ENCODE peak calls at places on chromosome 20, in nine cellular contexts. One of them, this sample, is unnamed.
A peak's percentile ranks its signal among the peaks of the same experiment; 100 is the strongest.

GRCh38 chr20:36478137-36478905 is 63.0 kb upstream of the MYL9 start:
- DNase-seq in SW480: no peak
- DNase-seq in AG09309: no peak
- DNase-seq in PC-9: no peak
- DNase-seq in NCI-H1105: no peak
- DNase-seq in EL: no peak
- DNase-seq in activated CD4-positive, CD25-positive, alpha-beta regulatory T cell treated with anti-CD3 and anti-CD28 coated beads, Interleukin-2, amount 50 U/mL, for 72 hours: no peak
- DNase-seq in stimulated activated CD8-positive, alpha-beta memory T cell treated with anti-CD3 and anti-CD28 coated beads, Interleukin-7, amount 100 ng/mL, for 1 hour: no peak
- DNase-seq in stimulated activated CD4-positive, alpha-beta T cell treated with anti-CD3 and anti-CD28 coated beads, Interleukin-15, amount 100 ng/mL, for 1 hour: no peak
- DNase-seq in this sample: no peak

GRCh38 chr20:60507087-60507684 is 549.0 kb downstream of the CDH26 start:
- DNase-seq in SW480: no peak
- DNase-seq in AG09309: no peak
- DNase-seq in PC-9: no peak
- DNase-seq in NCI-H1105: no peak
- DNase-seq in EL: no peak
- DNase-seq in activated CD4-positive, CD25-positive, alpha-beta regulatory T cell treated with anti-CD3 and anti-CD28 coated beads, Interleukin-2, amount 50 U/mL, for 72 hours: no peak
- DNase-seq in stimulated activated CD8-positive, alpha-beta memory T cell treated with anti-CD3 and anti-CD28 coated beads, Interleukin-7, amount 100 ng/mL, for 1 hour: no peak
- DNase-seq in stimulated activated CD4-positive, alpha-beta T cell treated with anti-CD3 and anti-CD28 coated beads, Interleukin-15, amount 100 ng/mL, for 1 hour: no peak
- DNase-seq in this sample: no peak

GRCh38 chr20:43767686-43768474 is 41.1 kb upstream of the GTSF1L start:
- DNase-seq in SW480: peak; percentile 60
- DNase-seq in AG09309: peak; percentile 25
- DNase-seq in PC-9: peak; percentile 25
- DNase-seq in NCI-H1105: no peak
- DNase-seq in EL: peak; percentile 41
- DNase-seq in activated CD4-positive, CD25-positive, alpha-beta regulatory T cell treated with anti-CD3 and anti-CD28 coated beads, Interleukin-2, amount 50 U/mL, for 72 hours: no peak
- DNase-seq in stimulated activated CD8-positive, alpha-beta memory T cell treated with anti-CD3 and anti-CD28 coated beads, Interleukin-7, amount 100 ng/mL, for 1 hour: no peak
- DNase-seq in stimulated activated CD4-positive, alpha-beta T cell treated with anti-CD3 and anti-CD28 coated beads, Interleukin-15, amount 100 ng/mL, for 1 hour: no peak
- DNase-seq in this sample: no peak

GRCh38 chr20:32631916-32632460 is 41.8 kb downstream of the C20orf203 start:
- DNase-seq in SW480: no peak
- DNase-seq in AG09309: no peak
- DNase-seq in PC-9: no peak
- DNase-seq in NCI-H1105: no peak
- DNase-seq in EL: no peak
- DNase-seq in activated CD4-positive, CD25-positive, alpha-beta regulatory T cell treated with anti-CD3 and anti-CD28 coated beads, Interleukin-2, amount 50 U/mL, for 72 hours: no peak
- DNase-seq in stimulated activated CD8-positive, alpha-beta memory T cell treated with anti-CD3 and anti-CD28 coated beads, Interleukin-7, amount 100 ng/mL, for 1 hour: no peak
- DNase-seq in stimulated activated CD4-positive, alpha-beta T cell treated with anti-CD3 and anti-CD28 coated beads, Interleukin-15, amount 100 ng/mL, for 1 hour: no peak
- DNase-seq in this sample: no peak

GRCh38 chr20:52828199-52828598 is 144.0 kb upstream of the TSHZ2 start:
- DNase-seq in SW480: no peak
- DNase-seq in AG09309: no peak
- DNase-seq in PC-9: no peak
- DNase-seq in NCI-H1105: no peak
- DNase-seq in EL: no peak
- DNase-seq in activated CD4-positive, CD25-positive, alpha-beta regulatory T cell treated with anti-CD3 and anti-CD28 coated beads, Interleukin-2, amount 50 U/mL, for 72 hours: no peak
- DNase-seq in stimulated activated CD8-positive, alpha-beta memory T cell treated with anti-CD3 and anti-CD28 coated beads, Interleukin-7, amount 100 ng/mL, for 1 hour: no peak
- DNase-seq in stimulated activated CD4-positive, alpha-beta T cell treated with anti-CD3 and anti-CD28 coated beads, Interleukin-15, amount 100 ng/mL, for 1 hour: no peak
- DNase-seq in this sample: no peak

GRCh38 chr20:54228841-54229240 is 21.0 kb downstream of the PFDN4 start:
- DNase-seq in SW480: no peak
- DNase-seq in AG09309: no peak
- DNase-seq in PC-9: no peak
- DNase-seq in NCI-H1105: no peak
- DNase-seq in EL: no peak
- DNase-seq in activated CD4-positive, CD25-positive, alpha-beta regulatory T cell treated with anti-CD3 and anti-CD28 coated beads, Interleukin-2, amount 50 U/mL, for 72 hours: no peak
- DNase-seq in stimulated activated CD8-positive, alpha-beta memory T cell treated with anti-CD3 and anti-CD28 coated beads, Interleukin-7, amount 100 ng/mL, for 1 hour: no peak
- DNase-seq in stimulated activated CD4-positive, alpha-beta T cell treated with anti-CD3 and anti-CD28 coated beads, Interleukin-15, amount 100 ng/mL, for 1 hour: no peak
- DNase-seq in this sample: peak; percentile 43

GRCh38 chr20:50222568-50223320 is 32.1 kb downstream of the CEBPB start:
- DNase-seq in SW480: no peak
- DNase-seq in AG09309: no peak
- DNase-seq in PC-9: no peak
- DNase-seq in NCI-H1105: no peak
- DNase-seq in EL: no peak
- DNase-seq in activated CD4-positive, CD25-positive, alpha-beta regulatory T cell treated with anti-CD3 and anti-CD28 coated beads, Interleukin-2, amount 50 U/mL, for 72 hours: no peak
- DNase-seq in stimulated activated CD8-positive, alpha-beta memory T cell treated with anti-CD3 and anti-CD28 coated beads, Interleukin-7, amount 100 ng/mL, for 1 hour: no peak
- DNase-seq in stimulated activated CD4-positive, alpha-beta T cell treated with anti-CD3 and anti-CD28 coated beads, Interleukin-15, amount 100 ng/mL, for 1 hour: no peak
- DNase-seq in this sample: no peak

GRCh38 chr20:64240243-64241015 is 15.1 kb upstream of the PCMTD2 start:
- DNase-seq in SW480: no peak
- DNase-seq in AG09309: no peak
- DNase-seq in PC-9: no peak
- DNase-seq in NCI-H1105: no peak
- DNase-seq in EL: no peak
- DNase-seq in activated CD4-positive, CD25-positive, alpha-beta regulatory T cell treated with anti-CD3 and anti-CD28 coated beads, Interleukin-2, amount 50 U/mL, for 72 hours: no peak
- DNase-seq in stimulated activated CD8-positive, alpha-beta memory T cell treated with anti-CD3 and anti-CD28 coated beads, Interleukin-7, amount 100 ng/mL, for 1 hour: no peak
- DNase-seq in stimulated activated CD4-positive, alpha-beta T cell treated with anti-CD3 and anti-CD28 coated beads, Interleukin-15, amount 100 ng/mL, for 1 hour: no peak
- DNase-seq in this sample: no peak

GRCh38 chr20:46406986-46407670 is 713 bp upstream of the ELMO2 start:
- DNase-seq in SW480: peak; percentile 87
- DNase-seq in AG09309: no peak
- DNase-seq in PC-9: peak; percentile 54
- DNase-seq in NCI-H1105: peak; percentile 80
- DNase-seq in EL: no peak
- DNase-seq in activated CD4-positive, CD25-positive, alpha-beta regulatory T cell treated with anti-CD3 and anti-CD28 coated beads, Interleukin-2, amount 50 U/mL, for 72 hours: peak; percentile 79
- DNase-seq in stimulated activated CD8-positive, alpha-beta memory T cell treated with anti-CD3 and anti-CD28 coated beads, Interleukin-7, amount 100 ng/mL, for 1 hour: peak; percentile 65
- DNase-seq in stimulated activated CD4-positive, alpha-beta T cell treated with anti-CD3 and anti-CD28 coated beads, Interleukin-15, amount 100 ng/mL, for 1 hour: peak; percentile 82
- DNase-seq in this sample: no peak

GRCh38 chr20:62019881-62020492 is 45.7 kb downstream of the TAF4 start:
- DNase-seq in SW480: no peak
- DNase-seq in AG09309: no peak
- DNase-seq in PC-9: no peak
- DNase-seq in NCI-H1105: no peak
- DNase-seq in EL: no peak
- DNase-seq in activated CD4-positive, CD25-positive, alpha-beta regulatory T cell treated with anti-CD3 and anti-CD28 coated beads, Interleukin-2, amount 50 U/mL, for 72 hours: no peak
- DNase-seq in stimulated activated CD8-positive, alpha-beta memory T cell treated with anti-CD3 and anti-CD28 coated beads, Interleukin-7, amount 100 ng/mL, for 1 hour: no peak
- DNase-seq in stimulated activated CD4-positive, alpha-beta T cell treated with anti-CD3 and anti-CD28 coated beads, Interleukin-15, amount 100 ng/mL, for 1 hour: no peak
- DNase-seq in this sample: no peak

GRCh38 chr20:57840066-57840465 is 130.3 kb upstream of the PMEPA1 start:
- DNase-seq in SW480: no peak
- DNase-seq in AG09309: no peak
- DNase-seq in PC-9: no peak
- DNase-seq in NCI-H1105: no peak
- DNase-seq in EL: no peak
- DNase-seq in activated CD4-positive, CD25-positive, alpha-beta regulatory T cell treated with anti-CD3 and anti-CD28 coated beads, Interleukin-2, amount 50 U/mL, for 72 hours: no peak
- DNase-seq in stimulated activated CD8-positive, alpha-beta memory T cell treated with anti-CD3 and anti-CD28 coated beads, Interleukin-7, amount 100 ng/mL, for 1 hour: no peak
- DNase-seq in stimulated activated CD4-positive, alpha-beta T cell treated with anti-CD3 and anti-CD28 coated beads, Interleukin-15, amount 100 ng/mL, for 1 hour: no peak
- DNase-seq in this sample: no peak

GRCh38 chr20:48202774-48203173 is 417.5 kb upstream of the SULF2 start:
- DNase-seq in SW480: no peak
- DNase-seq in AG09309: no peak
- DNase-seq in PC-9: no peak
- DNase-seq in NCI-H1105: no peak
- DNase-seq in EL: no peak
- DNase-seq in activated CD4-positive, CD25-positive, alpha-beta regulatory T cell treated with anti-CD3 and anti-CD28 coated beads, Interleukin-2, amount 50 U/mL, for 72 hours: no peak
- DNase-seq in stimulated activated CD8-positive, alpha-beta memory T cell treated with anti-CD3 and anti-CD28 coated beads, Interleukin-7, amount 100 ng/mL, for 1 hour: no peak
- DNase-seq in stimulated activated CD4-positive, alpha-beta T cell treated with anti-CD3 and anti-CD28 coated beads, Interleukin-15, amount 100 ng/mL, for 1 hour: no peak
- DNase-seq in this sample: no peak

GRCh38 chr20:3010985-3011723 is 32.3 kb upstream of the GNRH2 start:
- DNase-seq in SW480: peak; percentile 60
- DNase-seq in AG09309: no peak
- DNase-seq in PC-9: no peak
- DNase-seq in NCI-H1105: no peak
- DNase-seq in EL: peak; percentile 52
- DNase-seq in activated CD4-positive, CD25-positive, alpha-beta regulatory T cell treated with anti-CD3 and anti-CD28 coated beads, Interleukin-2, amount 50 U/mL, for 72 hours: no peak
- DNase-seq in stimulated activated CD8-positive, alpha-beta memory T cell treated with anti-CD3 and anti-CD28 coated beads, Interleukin-7, amount 100 ng/mL, for 1 hour: no peak
- DNase-seq in stimulated activated CD4-positive, alpha-beta T cell treated with anti-CD3 and anti-CD28 coated beads, Interleukin-15, amount 100 ng/mL, for 1 hour: no peak
- DNase-seq in this sample: no peak

GRCh38 chr20:32465092-32465900 is 107.2 kb downstream of the ASXL1 start:
- DNase-seq in SW480: no peak
- DNase-seq in AG09309: no peak
- DNase-seq in PC-9: peak; percentile 87
- DNase-seq in NCI-H1105: no peak
- DNase-seq in EL: peak; percentile 92
- DNase-seq in activated CD4-positive, CD25-positive, alpha-beta regulatory T cell treated with anti-CD3 and anti-CD28 coated beads, Interleukin-2, amount 50 U/mL, for 72 hours: no peak
- DNase-seq in stimulated activated CD8-positive, alpha-beta memory T cell treated with anti-CD3 and anti-CD28 coated beads, Interleukin-7, amount 100 ng/mL, for 1 hour: no peak
- DNase-seq in stimulated activated CD4-positive, alpha-beta T cell treated with anti-CD3 and anti-CD28 coated beads, Interleukin-15, amount 100 ng/mL, for 1 hour: no peak
- DNase-seq in this sample: no peak

GRCh38 chr20:48841861-48842529 is 14.2 kb upstream of the PREX1 start:
- DNase-seq in SW480: peak; percentile 87
- DNase-seq in AG09309: no peak
- DNase-seq in PC-9: peak; percentile 37
- DNase-seq in NCI-H1105: no peak
- DNase-seq in EL: peak; percentile 91
- DNase-seq in activated CD4-positive, CD25-positive, alpha-beta regulatory T cell treated with anti-CD3 and anti-CD28 coated beads, Interleukin-2, amount 50 U/mL, for 72 hours: no peak
- DNase-seq in stimulated activated CD8-positive, alpha-beta memory T cell treated with anti-CD3 and anti-CD28 coated beads, Interleukin-7, amount 100 ng/mL, for 1 hour: no peak
- DNase-seq in stimulated activated CD4-positive, alpha-beta T cell treated with anti-CD3 and anti-CD28 coated beads, Interleukin-15, amount 100 ng/mL, for 1 hour: no peak
- DNase-seq in this sample: peak; percentile 73

GRCh38 chr20:17787816-17788215 is 88.0 kb downstream of the BANF2 start:
- DNase-seq in SW480: no peak
- DNase-seq in AG09309: no peak
- DNase-seq in PC-9: no peak
- DNase-seq in NCI-H1105: no peak
- DNase-seq in EL: no peak
- DNase-seq in activated CD4-positive, CD25-positive, alpha-beta regulatory T cell treated with anti-CD3 and anti-CD28 coated beads, Interleukin-2, amount 50 U/mL, for 72 hours: no peak
- DNase-seq in stimulated activated CD8-positive, alpha-beta memory T cell treated with anti-CD3 and anti-CD28 coated beads, Interleukin-7, amount 100 ng/mL, for 1 hour: no peak
- DNase-seq in stimulated activated CD4-positive, alpha-beta T cell treated with anti-CD3 and anti-CD28 coated beads, Interleukin-15, amount 100 ng/mL, for 1 hour: no peak
- DNase-seq in this sample: no peak

GRCh38 chr20:47784599-47785320 is 521 bp downstream of the SULF2 start:
- DNase-seq in SW480: peak; percentile 82
- DNase-seq in AG09309: no peak
- DNase-seq in PC-9: peak; percentile 37
- DNase-seq in NCI-H1105: no peak
- DNase-seq in EL: peak; percentile 61
- DNase-seq in activated CD4-positive, CD25-positive, alpha-beta regulatory T cell treated with anti-CD3 and anti-CD28 coated beads, Interleukin-2, amount 50 U/mL, for 72 hours: no peak
- DNase-seq in stimulated activated CD8-positive, alpha-beta memory T cell treated with anti-CD3 and anti-CD28 coated beads, Interleukin-7, amount 100 ng/mL, for 1 hour: no peak
- DNase-seq in stimulated activated CD4-positive, alpha-beta T cell treated with anti-CD3 and anti-CD28 coated beads, Interleukin-15, amount 100 ng/mL, for 1 hour: no peak
- DNase-seq in this sample: no peak

GRCh38 chr20:4449977-4450715 is 271.6 kb upstream of the PRND start:
- DNase-seq in SW480: peak; percentile 14
- DNase-seq in AG09309: no peak
- DNase-seq in PC-9: no peak
- DNase-seq in NCI-H1105: no peak
- DNase-seq in EL: peak; percentile 31
- DNase-seq in activated CD4-positive, CD25-positive, alpha-beta regulatory T cell treated with anti-CD3 and anti-CD28 coated beads, Interleukin-2, amount 50 U/mL, for 72 hours: no peak
- DNase-seq in stimulated activated CD8-positive, alpha-beta memory T cell treated with anti-CD3 and anti-CD28 coated beads, Interleukin-7, amount 100 ng/mL, for 1 hour: no peak
- DNase-seq in stimulated activated CD4-positive, alpha-beta T cell treated with anti-CD3 and anti-CD28 coated beads, Interleukin-15, amount 100 ng/mL, for 1 hour: no peak
- DNase-seq in this sample: no peak

GRCh38 chr20:62309947-62310756 is 7.4 kb downstream of the ADRM1 start:
- DNase-seq in SW480: no peak
- DNase-seq in AG09309: no peak
- DNase-seq in PC-9: no peak
- DNase-seq in NCI-H1105: no peak
- DNase-seq in EL: no peak
- DNase-seq in activated CD4-positive, CD25-positive, alpha-beta regulatory T cell treated with anti-CD3 and anti-CD28 coated beads, Interleukin-2, amount 50 U/mL, for 72 hours: no peak
- DNase-seq in stimulated activated CD8-positive, alpha-beta memory T cell treated with anti-CD3 and anti-CD28 coated beads, Interleukin-7, amount 100 ng/mL, for 1 hour: no peak
- DNase-seq in stimulated activated CD4-positive, alpha-beta T cell treated with anti-CD3 and anti-CD28 coated beads, Interleukin-15, amount 100 ng/mL, for 1 hour: no peak
- DNase-seq in this sample: no peak

GRCh38 chr20:63980317-63980805 is 571 bp upstream of the PRPF6 start:
- DNase-seq in SW480: no peak
- DNase-seq in AG09309: no peak
- DNase-seq in PC-9: no peak
- DNase-seq in NCI-H1105: no peak
- DNase-seq in EL: no peak
- DNase-seq in activated CD4-positive, CD25-positive, alpha-beta regulatory T cell treated with anti-CD3 and anti-CD28 coated beads, Interleukin-2, amount 50 U/mL, for 72 hours: no peak
- DNase-seq in stimulated activated CD8-positive, alpha-beta memory T cell treated with anti-CD3 and anti-CD28 coated beads, Interleukin-7, amount 100 ng/mL, for 1 hour: no peak
- DNase-seq in stimulated activated CD4-positive, alpha-beta T cell treated with anti-CD3 and anti-CD28 coated beads, Interleukin-15, amount 100 ng/mL, for 1 hour: no peak
- DNase-seq in this sample: no peak

GRCh38 chr20:2909953-2910352 is 36.7 kb downstream of the PTPRA start:
- DNase-seq in SW480: no peak
- DNase-seq in AG09309: no peak
- DNase-seq in PC-9: no peak
- DNase-seq in NCI-H1105: no peak
- DNase-seq in EL: no peak
- DNase-seq in activated CD4-positive, CD25-positive, alpha-beta regulatory T cell treated with anti-CD3 and anti-CD28 coated beads, Interleukin-2, amount 50 U/mL, for 72 hours: no peak
- DNase-seq in stimulated activated CD8-positive, alpha-beta memory T cell treated with anti-CD3 and anti-CD28 coated beads, Interleukin-7, amount 100 ng/mL, for 1 hour: no peak
- DNase-seq in stimulated activated CD4-positive, alpha-beta T cell treated with anti-CD3 and anti-CD28 coated beads, Interleukin-15, amount 100 ng/mL, for 1 hour: no peak
- DNase-seq in this sample: no peak

GRCh38 chr20:63565021-63565698 is 8.9 kb downstream of the HELZ2 start:
- DNase-seq in SW480: no peak
- DNase-seq in AG09309: no peak
- DNase-seq in PC-9: no peak
- DNase-seq in NCI-H1105: no peak
- DNase-seq in EL: no peak
- DNase-seq in activated CD4-positive, CD25-positive, alpha-beta regulatory T cell treated with anti-CD3 and anti-CD28 coated beads, Interleukin-2, amount 50 U/mL, for 72 hours: no peak
- DNase-seq in stimulated activated CD8-positive, alpha-beta memory T cell treated with anti-CD3 and anti-CD28 coated beads, Interleukin-7, amount 100 ng/mL, for 1 hour: no peak
- DNase-seq in stimulated activated CD4-positive, alpha-beta T cell treated with anti-CD3 and anti-CD28 coated beads, Interleukin-15, amount 100 ng/mL, for 1 hour: no peak
- DNase-seq in this sample: no peak

GRCh38 chr20:25288291-25289181 is 40.7 kb downstream of the PYGB start:
- DNase-seq in SW480: no peak
- DNase-seq in AG09309: no peak
- DNase-seq in PC-9: no peak
- DNase-seq in NCI-H1105: no peak
- DNase-seq in EL: no peak
- DNase-seq in activated CD4-positive, CD25-positive, alpha-beta regulatory T cell treated with anti-CD3 and anti-CD28 coated beads, Interleukin-2, amount 50 U/mL, for 72 hours: no peak
- DNase-seq in stimulated activated CD8-positive, alpha-beta memory T cell treated with anti-CD3 and anti-CD28 coated beads, Interleukin-7, amount 100 ng/mL, for 1 hour: no peak
- DNase-seq in stimulated activated CD4-positive, alpha-beta T cell treated with anti-CD3 and anti-CD28 coated beads, Interleukin-15, amount 100 ng/mL, for 1 hour: no peak
- DNase-seq in this sample: no peak

GRCh38 chr20:60136640-60137411 is 178.6 kb downstream of the CDH26 start:
- DNase-seq in SW480: peak; percentile 16
- DNase-seq in AG09309: no peak
- DNase-seq in PC-9: no peak
- DNase-seq in NCI-H1105: no peak
- DNase-seq in EL: no peak
- DNase-seq in activated CD4-positive, CD25-positive, alpha-beta regulatory T cell treated with anti-CD3 and anti-CD28 coated beads, Interleukin-2, amount 50 U/mL, for 72 hours: no peak
- DNase-seq in stimulated activated CD8-positive, alpha-beta memory T cell treated with anti-CD3 and anti-CD28 coated beads, Interleukin-7, amount 100 ng/mL, for 1 hour: no peak
- DNase-seq in stimulated activated CD4-positive, alpha-beta T cell treated with anti-CD3 and anti-CD28 coated beads, Interleukin-15, amount 100 ng/mL, for 1 hour: no peak
- DNase-seq in this sample: no peak

GRCh38 chr20:50136822-50137599 is 16.5 kb downstream of the PEDS1 start:
- DNase-seq in SW480: no peak
- DNase-seq in AG09309: no peak
- DNase-seq in PC-9: no peak
- DNase-seq in NCI-H1105: no peak
- DNase-seq in EL: peak; percentile 68
- DNase-seq in activated CD4-positive, CD25-positive, alpha-beta regulatory T cell treated with anti-CD3 and anti-CD28 coated beads, Interleukin-2, amount 50 U/mL, for 72 hours: no peak
- DNase-seq in stimulated activated CD8-positive, alpha-beta memory T cell treated with anti-CD3 and anti-CD28 coated beads, Interleukin-7, amount 100 ng/mL, for 1 hour: no peak
- DNase-seq in stimulated activated CD4-positive, alpha-beta T cell treated with anti-CD3 and anti-CD28 coated beads, Interleukin-15, amount 100 ng/mL, for 1 hour: no peak
- DNase-seq in this sample: no peak

GRCh38 chr20:42442728-42443127 is 747.0 kb downstream of the PTPRT start:
- DNase-seq in SW480: no peak
- DNase-seq in AG09309: no peak
- DNase-seq in PC-9: no peak
- DNase-seq in NCI-H1105: no peak
- DNase-seq in EL: no peak
- DNase-seq in activated CD4-positive, CD25-positive, alpha-beta regulatory T cell treated with anti-CD3 and anti-CD28 coated beads, Interleukin-2, amount 50 U/mL, for 72 hours: no peak
- DNase-seq in stimulated activated CD8-positive, alpha-beta memory T cell treated with anti-CD3 and anti-CD28 coated beads, Interleukin-7, amount 100 ng/mL, for 1 hour: no peak
- DNase-seq in stimulated activated CD4-positive, alpha-beta T cell treated with anti-CD3 and anti-CD28 coated beads, Interleukin-15, amount 100 ng/mL, for 1 hour: no peak
- DNase-seq in this sample: no peak

GRCh38 chr20:60921021-60921622 is 330.9 kb upstream of the CDH4 start:
- DNase-seq in SW480: peak; percentile 17
- DNase-seq in AG09309: no peak
- DNase-seq in PC-9: no peak
- DNase-seq in NCI-H1105: no peak
- DNase-seq in EL: peak; percentile 2
- DNase-seq in activated CD4-positive, CD25-positive, alpha-beta regulatory T cell treated with anti-CD3 and anti-CD28 coated beads, Interleukin-2, amount 50 U/mL, for 72 hours: no peak
- DNase-seq in stimulated activated CD8-positive, alpha-beta memory T cell treated with anti-CD3 and anti-CD28 coated beads, Interleukin-7, amount 100 ng/mL, for 1 hour: peak; percentile 3
- DNase-seq in stimulated activated CD4-positive, alpha-beta T cell treated with anti-CD3 and anti-CD28 coated beads, Interleukin-15, amount 100 ng/mL, for 1 hour: peak; percentile 3
- DNase-seq in this sample: no peak

GRCh38 chr20:61560361-61560853 is 308.3 kb downstream of the CDH4 start:
- DNase-seq in SW480: no peak
- DNase-seq in AG09309: peak; percentile 59
- DNase-seq in PC-9: no peak
- DNase-seq in NCI-H1105: no peak
- DNase-seq in EL: peak; percentile 71
- DNase-seq in activated CD4-positive, CD25-positive, alpha-beta regulatory T cell treated with anti-CD3 and anti-CD28 coated beads, Interleukin-2, amount 50 U/mL, for 72 hours: no peak
- DNase-seq in stimulated activated CD8-positive, alpha-beta memory T cell treated with anti-CD3 and anti-CD28 coated beads, Interleukin-7, amount 100 ng/mL, for 1 hour: no peak
- DNase-seq in stimulated activated CD4-positive, alpha-beta T cell treated with anti-CD3 and anti-CD28 coated beads, Interleukin-15, amount 100 ng/mL, for 1 hour: no peak
- DNase-seq in this sample: no peak

GRCh38 chr20:25525857-25526256 is 59.5 kb downstream of the NINL start:
- DNase-seq in SW480: peak; percentile 36
- DNase-seq in AG09309: peak; percentile 96
- DNase-seq in PC-9: peak; percentile 53
- DNase-seq in NCI-H1105: no peak
- DNase-seq in EL: peak; percentile 96
- DNase-seq in activated CD4-positive, CD25-positive, alpha-beta regulatory T cell treated with anti-CD3 and anti-CD28 coated beads, Interleukin-2, amount 50 U/mL, for 72 hours: no peak
- DNase-seq in stimulated activated CD8-positive, alpha-beta memory T cell treated with anti-CD3 and anti-CD28 coated beads, Interleukin-7, amount 100 ng/mL, for 1 hour: no peak
- DNase-seq in stimulated activated CD4-positive, alpha-beta T cell treated with anti-CD3 and anti-CD28 coated beads, Interleukin-15, amount 100 ng/mL, for 1 hour: no peak
- DNase-seq in this sample: peak; percentile 88

This sample was measured in amniotic stem cell.